ENCODE peak calls at places on chromosomes 4 and X, in ten cellular contexts. T is A673, Z is PC-9, B is right cardiac atrium, E is body of pancreas, U is uterus, R is GM23248, A is heart left ventricle, L is RWPE1, P is tibial artery. N is an unnamed sample.

GRCh38 chr4:190020790-190021717 is 6.0 kb downstream of the FRG2 start:
- DNase-seq in E (peak), A (no peak), T (peak), Z (no peak), U (no peak), P (no peak), R (peak), L (peak), B (peak), N (no peak)

GRCh38 chr4:44447563-44448504 is 775 bp downstream of the KCTD8 start:
- DNase-seq in E (peak), Z (no peak), U (peak), A (peak), P (peak), L (peak), R (peak), B (peak), T (no peak), N (no peak)

GRCh38 chr4:153296424-153296823 is 48.1 kb upstream of the MND1 start:
- DNase-seq in T (peak), L (peak), P (no peak), E (no peak), A (no peak), U (peak), Z (peak), B (peak), R (peak), N (no peak)

GRCh38 chr4:23368081-23368697 is 521.7 kb downstream of the PPARGC1A start:
- DNase-seq in P (no peak), U (no peak), T (no peak), L (no peak), R (no peak), E (no peak), A (peak), Z (no peak), B (peak), N (no peak)

GRCh38 chr4:145731026-145731425 is 51.1 kb downstream of the C4orf51 start:
- DNase-seq in U (no peak), Z (no peak), T (peak), L (no peak), A (no peak), B (no peak), E (peak), P (no peak), R (peak), N (no peak)

GRCh38 chr4:110878992-110879391 is 256.1 kb upstream of the PITX2 start:
- DNase-seq in T (no peak), L (no peak), B (no peak), A (no peak), U (no peak), Z (no peak), P (no peak), E (no peak), R (no peak), N (no peak)

GRCh38 chrX:42538405-42538804 is 239.6 kb downstream of the PPP1R2C start:
- DNase-seq in A (no peak), T (no peak), L (no peak), P (no peak), B (no peak), R (no peak), Z (no peak), E (no peak), U (no peak), N (no peak)

GRCh38 chr4:136343340-136343739 is 1189.0 kb downstream of the PCDH18 start:
- DNase-seq in P (no peak), B (no peak), L (no peak), Z (no peak), T (no peak), A (no peak), R (no peak), E (no peak), U (no peak), N (no peak)

GRCh38 chr4:89868999-89869589 is 25.6 kb upstream of the MMRN1 start:
- DNase-seq in E (no peak), U (no peak), L (no peak), Z (no peak), R (peak), P (no peak), A (no peak), B (no peak), T (no peak), N (no peak)

GRCh38 chrX:123909498-123909897 is 49.6 kb downstream of the XIAP start:
- DNase-seq in L (no peak), R (no peak), Z (no peak), A (no peak), P (no peak), T (no peak), E (no peak), U (no peak), B (no peak), N (no peak)

DNA sequence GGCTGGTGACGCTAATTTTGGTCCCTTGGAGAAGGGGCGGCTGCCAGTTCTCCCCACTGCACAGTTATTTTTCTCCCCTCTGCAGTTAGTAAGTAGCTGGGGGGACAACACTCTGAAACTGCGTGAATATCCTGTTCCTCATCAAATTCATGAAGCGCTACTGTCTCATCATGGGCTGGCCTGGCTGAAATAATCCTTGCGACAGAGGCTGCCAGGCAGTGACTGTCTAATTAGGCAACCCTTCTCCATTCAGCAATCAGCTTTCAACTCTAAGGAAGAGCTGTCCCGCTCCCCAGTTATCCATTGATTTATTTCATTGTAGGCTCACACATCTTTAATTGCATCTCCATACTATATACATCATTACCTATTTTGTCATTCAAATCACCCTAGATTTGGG is 8.2 kb downstream of the SH3TC1 start:
- DNase-seq in Z (no peak), T (no peak), E (no peak), B (no peak), U (no peak), R (peak), A (no peak), L (no peak), P (no peak), N (no peak)
- H3K27ac ChIP-seq in Z (no peak), T (no peak), E (no peak), B (no peak), U (no peak), R (no peak), A (no peak), L (peak), P (no peak), N (no peak)

DNA sequence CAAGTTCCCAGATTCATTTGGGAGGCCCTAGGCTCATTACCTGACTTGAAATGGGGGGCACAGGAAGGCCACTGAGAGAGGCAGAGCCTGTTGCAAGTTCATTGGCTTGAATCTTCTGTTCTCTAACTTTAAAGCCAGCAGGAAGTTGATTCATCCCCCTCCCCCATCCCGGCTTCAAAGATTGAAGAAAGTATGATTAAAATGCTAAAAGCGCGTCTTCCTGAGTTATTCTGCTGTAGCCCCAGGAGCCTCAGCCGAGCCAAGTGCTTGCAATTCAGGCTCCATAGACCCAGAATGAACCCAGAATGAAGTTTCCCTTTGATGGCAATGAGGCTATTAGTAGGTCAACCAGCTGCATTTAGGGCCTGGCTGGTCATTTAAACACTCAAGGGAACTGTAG is 14.7 kb downstream of the CHST7 start:
- DNase-seq in L (no peak), A (peak), U (peak), P (peak), B (peak), T (peak), E (no peak), R (peak), Z (no peak), N (peak)
- H3K27ac ChIP-seq in L (peak), A (peak), U (peak), P (peak), B (peak), T (peak), E (no peak), R (peak), Z (no peak), N (peak)

GRCh38 chr4:58807843-58808605 is 1697.8 kb upstream of the IGFBP7 start:
- DNase-seq in A (no peak), L (no peak), U (no peak), R (no peak), E (no peak), P (no peak), T (no peak), Z (no peak), B (no peak), N (no peak)
- H3K27ac ChIP-seq in A (no peak), L (no peak), U (no peak), R (no peak), E (no peak), P (no peak), T (no peak), Z (no peak), B (no peak), N (no peak)

DNA sequence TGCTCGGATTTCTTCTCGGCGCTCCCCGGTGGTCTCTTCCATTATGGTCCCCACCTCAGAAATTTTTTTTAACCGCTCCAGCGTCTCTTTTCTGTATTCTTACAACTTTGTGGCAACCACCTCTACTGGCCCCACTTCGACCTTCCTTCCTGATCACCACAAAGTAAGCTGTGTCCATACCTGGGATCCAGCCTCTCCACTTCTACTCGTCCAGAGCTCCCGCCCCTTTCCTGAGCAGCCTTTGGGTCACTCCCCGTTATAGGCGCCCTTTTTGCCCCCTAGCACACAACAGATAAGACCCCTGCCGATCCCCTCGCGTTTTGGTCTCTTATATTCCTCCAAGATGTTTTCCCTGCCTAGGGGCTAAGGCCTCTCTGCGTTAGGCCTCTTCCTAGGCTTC is 553 bp downstream of the PIGG start:
- DNase-seq in P (no peak), U (no peak), L (no peak), Z (peak), B (no peak), T (no peak), A (no peak), E (no peak), R (peak), N (no peak)
- H3K27ac ChIP-seq in P (peak), U (peak), L (peak), Z (peak), B (no peak), T (peak), A (peak), E (peak), R (peak), N (peak)

GRCh38 chr4:102578819-102579218 is 77.7 kb downstream of the NFKB1 start:
- DNase-seq in P (no peak), U (no peak), R (no peak), Z (no peak), E (no peak), A (no peak), T (peak), L (no peak), B (peak), N (no peak)
- H3K27ac ChIP-seq in P (no peak), U (no peak), R (no peak), Z (no peak), E (no peak), A (no peak), T (no peak), L (no peak), B (no peak), N (no peak)

GRCh38 chr4:36308150-36308549 is 26.7 kb downstream of the DTHD1 start:
- DNase-seq in Z (no peak), A (no peak), B (no peak), T (no peak), P (no peak), L (no peak), U (no peak), R (no peak), E (no peak), N (no peak)

GRCh38 chr4:36303430-36304137 is 22.2 kb downstream of the DTHD1 start:
- DNase-seq in B (no peak), U (no peak), Z (no peak), A (no peak), E (no peak), L (no peak), R (no peak), P (no peak), T (no peak), N (no peak)

GRCh38 chr4:36304138-36304681 is 22.8 kb downstream of the DTHD1 start:
- DNase-seq in B (no peak), A (no peak), R (no peak), U (no peak), L (no peak), P (no peak), E (no peak), T (no peak), Z (no peak), N (no peak)
- H3K27ac ChIP-seq in B (no peak), A (no peak), R (no peak), U (no peak), L (no peak), P (no peak), E (no peak), T (no peak), Z (no peak), N (no peak)

DNA sequence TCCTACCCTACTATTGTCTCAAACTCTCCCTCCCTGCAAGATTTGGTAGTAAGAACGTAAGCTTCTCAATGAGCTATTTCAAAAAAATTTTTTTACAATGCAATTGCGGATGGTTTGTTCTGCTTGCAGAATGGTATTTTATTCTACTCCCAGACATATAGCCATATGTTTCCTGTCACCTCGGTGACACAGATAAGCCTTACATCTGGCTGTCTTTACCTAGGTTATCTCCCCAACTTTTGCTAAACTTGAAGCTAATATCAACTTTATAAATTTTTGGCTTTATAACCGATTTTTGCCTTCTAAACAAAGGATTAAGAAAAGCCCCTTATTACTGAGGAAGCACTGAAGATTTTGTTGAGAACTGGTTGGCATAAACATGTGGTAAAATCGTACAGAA is 331.5 kb downstream of the TENM3 start:
- DNase-seq in U (no peak), T (no peak), A (no peak), Z (no peak), L (no peak), B (no peak), P (no peak), R (no peak), E (no peak), N (no peak)
- H3K27ac ChIP-seq in U (no peak), T (no peak), A (no peak), Z (no peak), L (no peak), B (no peak), P (no peak), R (no peak), E (no peak), N (no peak)

DNA sequence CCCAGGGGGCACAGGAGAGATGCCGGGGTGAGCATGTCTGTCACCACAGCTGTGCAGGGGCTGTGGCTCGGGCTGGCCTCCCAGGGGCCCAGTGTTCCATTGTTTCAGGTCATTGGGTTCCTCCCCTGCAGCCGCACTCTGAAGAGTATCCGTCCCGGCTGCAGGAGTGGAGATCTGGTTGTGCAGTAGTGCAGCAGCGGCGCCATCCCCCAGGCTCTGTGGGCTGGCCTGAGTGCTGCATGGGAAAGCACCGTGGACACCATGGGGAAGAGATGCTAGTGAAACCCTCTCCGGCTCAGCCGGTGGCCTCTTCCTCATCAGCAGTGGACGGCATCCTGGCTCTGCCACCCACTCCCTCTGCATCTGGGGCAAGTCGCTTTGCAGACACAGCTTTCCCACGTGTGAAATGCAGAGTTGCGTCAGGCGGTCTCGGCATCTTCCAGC is 29.2 kb downstream of the TBC1D14 start:
- DNase-seq in U (no peak), Z (no peak), R (no peak), E (no peak), T (no peak), A (peak), B (peak), L (no peak), P (peak), N (no peak)
- H3K27ac ChIP-seq in U (no peak), Z (no peak), R (no peak), E (no peak), T (no peak), A (no peak), B (no peak), L (no peak), P (no peak), N (no peak)